ENCODE peak calls at places on chromosomes 2 and 18, in seven cellular contexts. M, H, P, J, G, N and Z are unnamed samples.

GRCh38 chr2:16018277-16019059 is 78.1 kb downstream of the MYCN start:
- DNase-seq in H (no peak), N (no peak), G (no peak), P (no peak), J (no peak), M (no peak), Z (no peak)

GRCh38 chr18:44679912-44680270 is 797 bp upstream of the SETBP1 start:
- DNase-seq in N (no peak), J (peak; percentile 31), H (peak; percentile 88), G (peak; percentile 67), M (peak; percentile 41), P (peak; percentile 64), Z (peak; percentile 82)

GRCh38 chr2:21687589-21687988 is 563.8 kb downstream of the TDRD15 start:
- DNase-seq in N (no peak), P (no peak), H (no peak), G (no peak), J (peak; percentile 29), M (no peak), Z (no peak)

GRCh38 chr2:237389831-237390230 is 24.1 kb downstream of the COL6A3 start:
- DNase-seq in G (no peak), J (no peak), H (no peak), P (no peak), N (no peak), M (no peak), Z (peak; percentile 45)

GRCh38 chr2:16198166-16198912 is 258.0 kb downstream of the MYCN start:
- DNase-seq in M (no peak), J (no peak), H (no peak), N (no peak), G (no peak), P (no peak), Z (no peak)

GRCh38 chr2:157246212-157247067 is 11.1 kb upstream of the GALNT5 start:
- DNase-seq in M (no peak), J (peak; percentile 93), P (peak; percentile 96), G (no peak), N (peak; percentile 73), H (no peak), Z (peak; percentile 70)

GRCh38 chr18:22034276-22034675 is 135.1 kb upstream of the GATA6 start:
- DNase-seq in N (no peak), J (no peak), H (no peak), P (peak; percentile 27), M (no peak), G (no peak), Z (no peak)

GRCh38 chr2:101064868-101065549 is 62.9 kb downstream of the RPL31 start:
- DNase-seq in H (no peak), J (peak; percentile 41), P (peak; percentile 35), N (no peak), G (no peak), M (no peak), Z (no peak)

GRCh38 chr2:157250836-157251235 is 6.7 kb upstream of the GALNT5 start:
- DNase-seq in P (no peak), J (no peak), G (no peak), N (no peak), M (no peak), H (no peak), Z (no peak)

GRCh38 chr2:129797489-129798300 is 181.8 kb upstream of the RAB6C start:
- DNase-seq in M (no peak), N (no peak), P (no peak), J (no peak), H (no peak), G (no peak), Z (no peak)

GRCh38 chr2:210598219-210598618 is 41.8 kb downstream of the CPS1 start:
- DNase-seq in H (no peak), N (no peak), P (no peak), J (no peak), M (no peak), G (no peak), Z (no peak)

GRCh38 chr2:226554726-226555125 is 244.9 kb downstream of the IRS1 start:
- DNase-seq in M (no peak), G (no peak), N (no peak), H (no peak), P (peak; percentile 21), J (no peak), Z (no peak)

GRCh38 chr18:63273170-63273925 is 46.2 kb downstream of the BCL2 start:
- DNase-seq in P (no peak), G (no peak), N (no peak), M (no peak), J (no peak), H (no peak), Z (no peak)

GRCh38 chr18:10916865-10917264 is 232.5 kb downstream of the PIEZO2 start:
- DNase-seq in M (no peak), N (no peak), G (no peak), P (no peak), J (no peak), H (no peak), Z (no peak)

GRCh38 chr2:190210471-190210870 is 109.2 kb downstream of the HIBCH start:
- DNase-seq in P (peak; percentile 37), H (no peak), G (no peak), M (no peak), N (no peak), J (peak; percentile 48), Z (no peak)

GRCh38 chr2:241561811-241562210 is 3.3 kb downstream of the BOK start:
- DNase-seq in G (peak; percentile 79), H (peak; percentile 91), J (peak; percentile 80), P (peak; percentile 81), M (peak; percentile 64), N (no peak), Z (no peak)

GRCh38 chr18:74476154-74476553 is 19.0 kb upstream of the DIPK1C start:
- DNase-seq in M (no peak), J (peak; percentile 8), H (no peak), G (no peak), P (no peak), N (no peak), Z (peak; percentile 62)

GRCh38 chr2:97806738-97807618 is 93.6 kb downstream of the ZAP70 start:
- DNase-seq in J (peak; percentile 69), G (peak; percentile 90), H (peak; percentile 75), N (peak; percentile 44), M (peak; percentile 86), P (peak; percentile 58), Z (peak; percentile 90)

GRCh38 chr2:229129738-229130371 is 141.2 kb downstream of the PID1 start:
- DNase-seq in M (peak; percentile 60), J (no peak), H (no peak), N (no peak), G (no peak), P (peak; percentile 65), Z (peak; percentile 40)

DNA sequence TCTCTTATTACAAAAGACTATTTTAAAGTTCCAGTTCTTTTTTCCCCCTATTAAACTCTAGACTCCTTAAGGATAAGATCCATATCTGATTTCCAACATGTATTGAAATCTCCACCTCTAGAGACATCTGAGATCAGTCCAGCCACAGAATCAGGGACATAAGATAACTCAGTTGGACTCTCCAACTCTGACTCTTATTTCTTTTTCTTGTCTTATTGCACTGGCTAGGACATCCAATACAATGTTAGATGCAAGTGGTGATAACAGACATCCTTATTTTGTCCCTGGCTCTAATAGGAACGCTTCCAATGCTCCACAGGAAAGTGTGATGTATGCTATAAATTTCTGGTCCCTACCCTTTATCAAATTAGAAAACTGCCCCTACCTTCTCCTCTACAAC is 158.1 kb downstream of the TNS1 start:
- DNase-seq in H (no peak), M (no peak), P (no peak), J (no peak), G (no peak), N (no peak), Z (no peak)
- H3K4me3 ChIP-seq in H (no peak overlapping the region), M (no peak overlapping the region), P (no peak overlapping the region), J (no peak overlapping the region), G (no peak overlapping the region), N (no peak overlapping the region), Z (no peak overlapping the region)

DNA sequence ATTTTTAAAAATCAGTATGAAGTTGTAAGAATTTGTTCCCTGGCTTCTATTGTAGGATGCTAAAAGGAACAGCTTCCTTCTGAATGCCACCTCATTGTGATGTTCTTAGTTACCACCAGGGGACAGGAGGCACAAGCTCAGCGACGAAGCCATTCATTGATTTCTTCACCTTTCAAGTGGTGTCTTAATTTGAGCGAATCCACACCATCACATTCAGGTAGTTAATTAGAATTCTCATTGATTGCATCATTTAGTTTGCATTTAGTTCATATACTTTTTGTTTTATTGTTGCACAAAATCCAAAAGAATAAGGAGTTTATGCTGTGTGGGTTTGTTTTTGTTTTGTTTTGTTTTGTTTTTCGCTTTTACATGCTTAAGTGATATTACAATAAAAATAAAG is 23.1 kb downstream of the CYP27C1 start:
- DNase-seq in H (no peak), P (no peak), N (no peak), M (no peak), G (no peak), J (no peak), Z (no peak)
- TF ChIP-seq CTCF in H (no peak), P (peak; percentile 29), N (peak; percentile 15), M (peak; percentile 18), G (peak; percentile 30), J (peak; percentile 17), Z (peak; percentile 28)

DNA sequence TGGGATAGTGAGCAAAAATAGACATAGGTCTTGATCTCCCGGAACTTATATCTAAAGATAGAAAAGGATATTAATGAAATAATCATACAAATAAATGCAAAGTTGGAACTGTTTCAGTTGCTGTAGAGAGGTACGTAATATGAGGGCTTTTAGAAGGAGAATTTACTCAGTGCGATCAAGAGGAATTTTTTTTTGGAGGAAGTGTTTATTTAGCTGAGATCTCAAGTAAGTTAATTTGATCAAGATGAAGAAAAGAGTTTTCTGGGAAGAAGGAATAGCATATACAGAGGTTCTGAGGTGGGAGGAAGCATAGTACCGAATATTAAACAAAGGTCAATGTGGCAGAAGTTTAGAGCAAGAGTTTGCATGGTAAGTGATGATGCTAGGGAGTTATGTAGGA is 11.3 kb downstream of the MBD5 start:
- DNase-seq in M (no peak), H (no peak), J (no peak), N (no peak), P (no peak), G (no peak), Z (no peak)
- H3K27ac ChIP-seq in M (no peak overlapping the region), H (no peak overlapping the region), J (no peak overlapping the region), N (no peak overlapping the region), P (no peak overlapping the region), G (no peak overlapping the region), Z (no peak overlapping the region)

GRCh38 chr2:177212895-177213856 is 582 bp downstream of the HNRNPA3 start:
- DNase-seq in P (peak; percentile 89), H (peak; percentile 96), G (peak; percentile 95), N (peak; percentile 83), J (peak; percentile 87), M (peak; percentile 96), Z (peak; percentile 97)

GRCh38 chr2:177207101-177207500 is 5.5 kb upstream of the HNRNPA3 start:
- DNase-seq in N (no peak), H (no peak), J (no peak), M (no peak), G (no peak), P (no peak), Z (no peak)

GRCh38 chr2:177211602-177212105 is 940 bp upstream of the HNRNPA3 start:
- DNase-seq in N (no peak), H (no peak), J (no peak), M (no peak), G (no peak), P (no peak), Z (no peak)

GRCh38 chr2:177212106-177212894 is at the start of gene HNRNPA3:
- DNase-seq in P (peak; percentile 98), N (peak; percentile 97), J (peak; percentile 99), M (peak; percentile 99), H (peak; percentile 100), G (peak; percentile 99), Z (peak; percentile 98)

DNA sequence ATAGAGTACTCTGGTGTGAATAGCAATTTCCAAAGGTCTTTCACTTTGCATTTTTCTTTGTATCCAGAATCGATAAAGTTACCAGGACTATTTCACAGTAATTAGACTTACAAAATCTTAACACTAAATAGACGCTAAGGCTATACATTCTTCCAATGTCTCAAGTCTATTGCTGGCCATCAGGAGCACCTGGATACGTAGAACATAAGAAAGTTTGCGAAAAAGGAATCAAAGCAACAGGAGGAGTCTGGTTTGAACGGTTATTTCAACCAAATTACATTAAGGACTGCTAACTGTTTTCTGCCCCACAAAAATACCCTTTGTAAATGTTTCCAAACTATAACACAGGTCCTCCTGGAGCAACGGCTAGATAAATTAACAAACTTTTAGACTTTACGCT is 1.4 kb upstream of the HNRNPA3 start:
- DNase-seq in J (no peak), M (no peak), G (no peak), H (no peak), N (no peak), P (no peak), Z (no peak)
- H3K4me3 ChIP-seq in J (no peak overlapping the region), M (no peak overlapping the region), G (peak overlapping the region; percentile 66), H (peak overlapping the region; percentile 72), N (peak overlapping the region; percentile 72), P (peak overlapping the region; percentile 90), Z (peak overlapping the region; percentile 40)